ENCODE peak calls at places on chromosomes 6 and 20, in five cellular contexts. Z is foreskin fibroblast, I is cardiac fibroblast, Q is choroid plexus epithelial cell, B is hepatocyte. K is an unnamed sample.
A peak's percentile ranks its signal among the peaks of the same experiment; 100 is the strongest.

GRCh38 chr6:113595921-113596376 is 261.2 kb upstream of the MARCKS start:
- DNase-seq in B (no peak), I (peak; percentile 47), Q (peak; percentile 76), Z (peak; percentile 92), K (peak; percentile 72)

GRCh38 chr20:219290-220115 is 7.6 kb upstream of the DEFB129 start:
- DNase-seq in Z (peak; percentile 50), Q (peak; percentile 41), B (peak; percentile 28), I (peak; percentile 19), K (no peak)

GRCh38 chr20:10609276-10609675 is 64.5 kb downstream of the JAG1 start:
- DNase-seq in I (peak; percentile 91), Z (peak; percentile 87), B (no peak), Q (peak; percentile 90), K (peak; percentile 72)

GRCh38 chr6:79602859-79603258 is 28.3 kb upstream of the SH3BGRL2 start:
- DNase-seq in Q (no peak), Z (no peak), I (no peak), B (no peak), K (no peak)

GRCh38 chr6:121435444-121436069 is at the start of gene GJA1:
- DNase-seq in Z (peak; percentile 91), Q (peak; percentile 89), I (peak; percentile 85), B (peak; percentile 84), K (peak; percentile 92)

GRCh38 chr6:116386581-116387299 is 16.0 kb downstream of the DSE start:
- DNase-seq in Q (peak; percentile 54), Z (peak; percentile 76), B (peak; percentile 41), I (peak; percentile 61), K (peak; percentile 52)

GRCh38 chr6:136136274-136136673 is 113.8 kb downstream of the MTFR2 start:
- DNase-seq in Q (no peak), Z (no peak), B (no peak), I (no peak), K (no peak)

GRCh38 chr6:64217721-64218603 is 582.4 kb downstream of the PHF3 start:
- DNase-seq in B (no peak), Z (no peak), I (peak; percentile 54), Q (peak; percentile 92), K (peak; percentile 49)

GRCh38 chr20:19932170-19932667 is 84.9 kb upstream of the NAA20 start:
- DNase-seq in B (peak; percentile 35), Q (peak; percentile 82), Z (peak; percentile 91), I (peak; percentile 97), K (peak; percentile 76)

GRCh38 chr6:24394061-24394460 is 8.7 kb upstream of the MRS2 start:
- DNase-seq in I (no peak), Q (no peak), B (no peak), Z (no peak), K (no peak)

GRCh38 chr20:57936636-57937310 is 227.0 kb upstream of the PMEPA1 start:
- DNase-seq in Z (no peak), I (no peak), B (no peak), Q (no peak), K (no peak)

GRCh38 chr6:148851683-148852556 is 105.1 kb downstream of the UST start:
- DNase-seq in B (no peak), I (no peak), Z (no peak), Q (no peak), K (no peak)

GRCh38 chr6:154226461-154226860 is 130.1 kb downstream of the IPCEF1 start:
- DNase-seq in B (no peak), Q (no peak), Z (no peak), I (no peak), K (no peak)

GRCh38 chr6:106579281-106579680 is 50.0 kb downstream of the RTN4IP1 start:
- DNase-seq in I (no peak), Q (no peak), Z (peak; percentile 46), B (no peak), K (no peak)

GRCh38 chr6:44224154-44224977 is 971 bp downstream of the SLC29A1 start:
- DNase-seq in I (no peak), Q (no peak), B (no peak), Z (peak; percentile 69), K (no peak)

GRCh38 chr20:507933-508332 is 35.7 kb downstream of the CSNK2A1 start:
- DNase-seq in Z (no peak), Q (no peak), B (no peak), I (no peak), K (no peak)

GRCh38 chr20:44678990-44679611 is 27.6 kb upstream of the ADA start:
- DNase-seq in I (no peak), B (no peak), Q (no peak), Z (no peak), K (no peak)

GRCh38 chr20:47392015-47392720 is 35.7 kb upstream of the ZMYND8 start:
- DNase-seq in B (no peak), Q (peak; percentile 94), Z (peak; percentile 98), I (peak; percentile 91), K (peak; percentile 89)

GRCh38 chr20:54432966-54433365 is 42.4 kb upstream of the DOK5 start:
- DNase-seq in B (no peak), Q (no peak), I (no peak), Z (no peak), K (no peak)

GRCh38 chr6:37696220-37696840 is 1.4 kb downstream of the MDGA1 start:
- DNase-seq in Q (peak; percentile 65), B (peak; percentile 32), Z (peak; percentile 73), I (peak; percentile 49), K (peak; percentile 51)

GRCh38 chr6:126947070-126947469 is 171.4 kb upstream of the RSPO3 start:
- DNase-seq in B (no peak), I (no peak), Q (peak; percentile 42), Z (peak; percentile 72), K (no peak)

DNA sequence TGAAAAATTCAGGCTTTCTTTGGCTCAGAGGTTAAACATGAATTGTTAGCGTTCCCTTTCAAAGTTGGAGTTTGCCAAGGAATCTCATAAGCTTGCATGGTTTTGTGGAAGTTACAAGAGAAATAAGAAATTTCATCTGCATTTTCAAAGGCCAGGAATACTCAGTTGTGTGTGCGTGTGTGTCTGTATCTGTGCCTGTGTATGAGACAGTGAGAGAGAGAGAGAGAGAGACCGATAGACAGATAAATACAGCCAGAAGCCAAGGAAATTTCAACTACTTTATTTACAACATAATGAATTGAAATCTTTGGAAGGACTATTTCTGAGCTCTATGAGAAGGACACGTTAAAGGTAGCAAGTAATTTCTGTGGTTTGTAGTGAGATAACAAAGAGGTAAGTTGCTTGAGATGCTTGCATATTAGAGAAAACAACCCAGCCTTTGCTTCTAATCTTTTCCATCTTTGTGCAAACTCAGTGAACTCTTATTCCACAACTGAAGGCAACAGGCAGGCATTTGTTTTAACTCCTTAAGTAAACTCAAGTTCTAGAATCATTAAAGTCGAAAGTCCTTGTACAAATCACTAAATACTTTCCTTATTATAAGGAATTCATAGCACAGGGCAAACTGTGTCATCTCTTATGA is 171.1 kb upstream of the CITED2 start:
- DNase-seq in B (peak; percentile 24), Z (no peak), I (no peak), Q (peak; percentile 50), K (peak; percentile 23)
- H3K4me3 ChIP-seq in B (no peak overlapping the region), Z (no peak overlapping the region), I (no peak overlapping the region), Q (no peak overlapping the region), K (no peak overlapping the region)

DNA sequence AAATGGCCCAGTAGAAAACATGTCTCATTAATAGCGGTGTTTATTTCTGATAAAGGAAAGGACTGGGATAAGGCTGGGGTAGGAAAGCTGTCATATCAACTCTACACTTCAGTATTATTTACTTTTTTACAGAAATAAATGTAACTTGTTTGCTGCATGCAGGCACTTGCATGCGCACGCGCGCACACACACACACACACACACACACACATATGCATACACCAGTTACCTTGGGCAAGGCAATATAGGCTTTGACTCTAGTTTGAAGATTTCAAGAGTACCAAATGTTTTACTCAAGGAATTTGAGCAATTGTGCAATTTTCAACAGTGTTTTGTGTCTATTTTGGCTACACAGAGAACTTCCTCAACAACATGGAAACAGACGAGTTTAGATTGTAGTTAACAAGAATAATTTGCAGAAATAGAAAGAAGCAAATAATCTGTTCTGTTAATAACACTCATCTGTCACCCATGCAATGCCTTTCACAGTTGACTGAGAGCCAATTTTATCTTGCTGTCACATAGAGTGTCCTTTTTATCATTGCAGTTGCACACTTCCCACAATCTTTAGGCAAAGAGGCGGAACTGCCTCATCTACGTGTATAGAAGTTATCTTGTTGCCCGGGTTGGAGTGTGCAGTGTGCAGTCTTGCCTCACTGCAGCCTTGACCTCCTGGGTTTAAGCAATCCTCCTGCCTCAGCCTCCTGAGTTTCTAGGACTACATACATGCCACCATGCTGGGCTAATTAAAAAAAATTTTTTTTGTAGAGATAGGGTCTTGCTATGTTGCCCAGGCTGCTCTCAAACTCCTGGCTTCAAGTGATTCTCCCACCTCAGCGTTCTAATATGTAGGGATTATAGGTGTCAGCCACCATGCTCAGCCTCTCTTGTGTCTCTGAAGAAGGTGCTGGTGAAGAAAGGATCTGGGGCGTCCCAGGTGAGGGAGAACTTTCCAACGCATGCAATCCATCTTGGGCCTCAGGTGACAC is 74.8 kb upstream of the SHLD1 start:
- DNase-seq in I (peak; percentile 48), Z (no peak), Q (peak; percentile 30), B (no peak), K (no peak)
- TF ChIP-seq CTCF in I (no peak), Z (no peak), Q (no peak), B (no peak), K (no peak)

GRCh38 chr6:72720464-72720863 is 98.6 kb downstream of the KCNQ5 start:
- DNase-seq in Z (no peak), I (peak; percentile 43), B (no peak), Q (peak; percentile 1), K (no peak)

GRCh38 chr6:72728706-72729343 is 107.0 kb downstream of the KCNQ5 start:
- DNase-seq in Z (no peak), I (no peak), B (no peak), Q (no peak), K (no peak)

GRCh38 chr6:72721346-72721745 is 99.5 kb downstream of the KCNQ5 start:
- DNase-seq in Z (no peak), I (no peak), Q (no peak), B (no peak), K (no peak)

GRCh38 chr6:72724545-72724944 is 102.7 kb downstream of the KCNQ5 start:
- DNase-seq in B (no peak), I (no peak), Q (no peak), Z (no peak), K (peak; percentile 58)
- H3K4me3 ChIP-seq in B (no peak overlapping the region), I (no peak overlapping the region), Q (no peak overlapping the region), Z (no peak overlapping the region), K (no peak overlapping the region)

GRCh38 chr6:5260111-5260620 is 584 bp downstream of the LYRM4 start:
- DNase-seq in B (peak; percentile 79), Z (peak; percentile 82), I (peak; percentile 59), Q (peak; percentile 61), K (peak; percentile 48)

GRCh38 chr6:5259428-5259827 is 1.3 kb downstream of the LYRM4 start:
- DNase-seq in Z (no peak), B (no peak), Q (no peak), I (no peak), K (no peak)

GRCh38 chr6:5261545-5262109 is 314 bp downstream of the FARS2 start:
- DNase-seq in I (no peak), B (no peak), Q (no peak), Z (no peak), K (no peak)

GRCh38 chr6:5257400-5257799 is 3.4 kb downstream of the LYRM4 start:
- DNase-seq in Q (no peak), I (no peak), B (no peak), Z (no peak), K (no peak)

GRCh38 chr6:5260661-5261544 is at the start of the genes FARS2 and LYRM4:
- DNase-seq in Q (peak; percentile 88), Z (peak; percentile 95), B (peak; percentile 95), I (peak; percentile 90), K (peak; percentile 93)
- TF ChIP-seq CTCF in Q (peak; percentile 38), Z (peak; percentile 18), B (peak; percentile 31), I (no peak), K (peak; percentile 42)

K was measured in astrocyte of the spinal cord.